ENCODE peak calls at places on chromosome 22, in six cellular contexts. G, Q, P, M, Y and R are unnamed samples.

GRCh38 chr22:17476838-17477237 is 86.5 kb upstream of the SLC25A18 start:
- DNase-seq in P (no peak), Y (no peak), G (no peak), M (no peak), Q (no peak), R (peak; percentile 6)

GRCh38 chr22:47162865-47163264 is 400.4 kb downstream of the TBC1D22A start:
- DNase-seq in P (no peak), G (no peak), Y (no peak), Q (no peak), M (no peak), R (no peak)

GRCh38 chr22:49575703-49576081 is 252.0 kb downstream of the BRD1 start:
- DNase-seq in Q (no peak), G (no peak), P (no peak), Y (no peak), M (no peak), R (no peak)

GRCh38 chr22:22802346-22802970 is 85.2 kb upstream of the IGLL5 start:
- DNase-seq in G (no peak), P (no peak), Y (no peak), Q (no peak), M (no peak), R (no peak)

GRCh38 chr22:30828187-30829155 is 133.8 kb downstream of the OSBP2 start:
- DNase-seq in Q (no peak), G (no peak), Y (no peak), M (no peak), P (no peak), R (no peak)

GRCh38 chr22:22030493-22031182 is 48.1 kb upstream of the TOP3B start:
- DNase-seq in M (peak; percentile 33), G (no peak), Q (peak; percentile 47), P (no peak), Y (no peak), R (no peak)

GRCh38 chr22:39360674-39361413 is 11.1 kb downstream of the SYNGR1 start:
- DNase-seq in Q (no peak), P (peak; percentile 22), G (no peak), M (no peak), Y (no peak), R (no peak)

GRCh38 chr22:27833803-27834202 is 32.2 kb upstream of the MN1 start:
- DNase-seq in P (no peak), M (no peak), G (no peak), Y (no peak), Q (no peak), R (no peak)

GRCh38 chr22:47203554-47203991 is 441.1 kb downstream of the TBC1D22A start:
- DNase-seq in Y (no peak), M (no peak), G (no peak), Q (no peak), P (no peak), R (no peak)

GRCh38 chr22:50169774-50170341 is 673 bp upstream of the PANX2 start:
- DNase-seq in M (no peak), P (peak; percentile 46), Y (no peak), Q (peak; percentile 49), G (no peak), R (peak; percentile 28)

GRCh38 chr22:23086263-23086662 is 15.9 kb downstream of the GNAZ start:
- DNase-seq in Q (no peak), M (no peak), G (no peak), P (no peak), Y (no peak), R (no peak)

GRCh38 chr22:35437038-35437437 is 37.1 kb downstream of the MCM5 start:
- DNase-seq in M (no peak), P (no peak), Q (no peak), Y (no peak), G (no peak), R (no peak)

GRCh38 chr22:28923826-28924732 is 40.7 kb downstream of the ZNRF3 start:
- DNase-seq in P (peak; percentile 93), Q (no peak), G (no peak), M (no peak), Y (peak; percentile 54), R (no peak)

GRCh38 chr22:27749597-27750225 is 51.8 kb downstream of the MN1 start:
- DNase-seq in G (no peak), M (no peak), Q (peak; percentile 67), P (peak; percentile 8), Y (no peak), R (peak; percentile 52)

GRCh38 chr22:27581241-27581640 is 220.3 kb downstream of the MN1 start:
- DNase-seq in M (no peak), P (no peak), G (no peak), Q (no peak), Y (no peak), R (no peak)

GRCh38 chr22:18968011-18968749 is 32.1 kb upstream of the PRODH start:
- DNase-seq in Y (no peak), G (peak; percentile 34), M (no peak), P (peak; percentile 65), Q (peak; percentile 85), R (peak; percentile 37)

GRCh38 chr22:23353004-23353403 is 172.7 kb downstream of the BCR start:
- DNase-seq in M (no peak), P (no peak), Y (no peak), G (no peak), Q (no peak), R (no peak)

GRCh38 chr22:47570300-47570685 is 807.8 kb downstream of the TBC1D22A start:
- DNase-seq in Y (no peak), M (no peak), P (no peak), Q (no peak), G (no peak), R (no peak)

GRCh38 chr22:49975543-49976389 is 15.2 kb downstream of the PIM3 start:
- DNase-seq in Q (no peak), G (no peak), P (no peak), Y (no peak), M (no peak), R (no peak)

GRCh38 chr22:25563757-25564319 is 637 bp upstream of the GRK3 start:
- DNase-seq in P (peak; percentile 18), Y (peak; percentile 29), Q (no peak), M (peak; percentile 34), G (peak; percentile 12), R (no peak)

GRCh38 chr22:42904049-42904448 is 47.0 kb upstream of the ARFGAP3 start:
- DNase-seq in Y (no peak), G (no peak), P (no peak), M (no peak), Q (no peak), R (no peak)

GRCh38 chr22:42905217-42905616 is 48.1 kb upstream of the ARFGAP3 start:
- DNase-seq in M (no peak), Y (no peak), Q (no peak), G (no peak), P (peak; percentile 51), R (no peak)

GRCh38 chr22:42905702-42906183 is 48.7 kb upstream of the ARFGAP3 start:
- DNase-seq in P (peak; percentile 90), M (no peak), G (peak; percentile 62), Q (no peak), Y (no peak), R (no peak)

GRCh38 chr22:42902875-42903510 is 45.9 kb upstream of the ARFGAP3 start:
- DNase-seq in G (no peak), M (no peak), P (no peak), Y (no peak), Q (peak; percentile 41), R (peak; percentile 94)

DNA sequence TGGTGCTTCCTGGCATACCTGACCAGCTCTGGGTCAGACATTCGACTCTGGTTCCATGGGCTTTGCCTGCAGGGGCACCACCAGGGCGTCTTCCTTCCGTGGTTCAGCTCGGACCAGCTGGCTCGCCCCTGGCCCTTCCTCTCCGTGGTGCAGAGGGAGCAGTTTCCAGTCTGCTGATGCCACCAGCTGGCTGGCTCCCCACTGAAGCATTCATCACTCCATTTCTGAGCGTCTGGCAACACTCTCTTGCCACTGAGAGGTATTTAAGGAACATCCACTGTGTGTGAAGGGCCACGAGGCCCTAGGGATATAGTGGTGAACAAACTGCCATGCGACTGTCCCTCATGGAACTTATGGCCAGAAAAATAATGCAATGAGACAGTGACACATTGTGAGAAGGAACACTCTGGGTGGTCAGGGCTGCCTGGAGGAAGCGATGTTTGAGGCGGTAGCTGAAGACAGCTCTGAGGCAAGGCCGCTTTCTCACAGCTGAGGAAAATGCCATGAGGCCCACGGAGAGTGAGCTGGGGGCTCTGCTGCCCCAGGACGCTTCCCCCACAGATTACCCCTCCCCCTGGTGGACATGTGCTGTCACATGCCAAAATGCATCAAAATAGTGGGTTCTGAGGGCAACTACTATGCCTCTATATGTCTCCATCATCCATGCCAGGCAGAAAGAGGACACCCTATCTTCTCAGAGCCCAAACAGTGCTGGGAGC is 44.9 kb upstream of the ARFGAP3 start:
- DNase-seq in P (no peak), G (peak; percentile 74), Q (no peak), M (no peak), Y (no peak), R (no peak)
- TF ChIP-seq CTCF in P (no peak), G (peak; percentile 21), Q (peak; percentile 24), M (no peak), Y (peak; percentile 22), R (peak; percentile 25)

GRCh38 chr22:42072606-42073330 is 1.3 kb upstream of the PHETA2 start:
- DNase-seq in Q (peak; percentile 66), G (no peak), M (no peak), P (no peak), Y (no peak), R (no peak)

GRCh38 chr22:42074846-42075245 is 798 bp downstream of the PHETA2 start:
- DNase-seq in Q (no peak), M (no peak), G (no peak), Y (no peak), P (no peak), R (no peak)

GRCh38 chr22:42075277-42075676 is 1.2 kb downstream of the PHETA2 start:
- DNase-seq in P (no peak), Y (no peak), M (no peak), G (no peak), Q (no peak), R (no peak)

GRCh38 chr22:42074153-42074750 is at the start of gene PHETA2:
- DNase-seq in G (no peak), Q (peak; percentile 14), M (peak; percentile 37), Y (no peak), P (peak; percentile 45), R (peak; percentile 58)

GRCh38 chr22:42073568-42074152 is 388 bp upstream of the PHETA2 start:
- DNase-seq in Y (no peak), Q (no peak), P (no peak), M (no peak), G (no peak), R (no peak)
- H3K4me3 ChIP-seq in Y (peak overlapping the region; percentile 60), Q (no peak overlapping the region), P (peak overlapping the region; percentile 22), M (peak overlapping the region; percentile 69), G (peak overlapping the region; percentile 71), R (peak overlapping the region; percentile 77)

GRCh38 chr22:20430641-20431519 is 6.7 kb downstream of the SCARF2 start:
- DNase-seq in G (no peak), Y (no peak), M (no peak), Q (peak; percentile 80), P (peak; percentile 54), R (peak; percentile 25)
- TF ChIP-seq CTCF in G (peak; percentile 38), Y (peak; percentile 24), M (peak; percentile 24), Q (no peak), P (peak; percentile 27), R (no peak)

DNA sequence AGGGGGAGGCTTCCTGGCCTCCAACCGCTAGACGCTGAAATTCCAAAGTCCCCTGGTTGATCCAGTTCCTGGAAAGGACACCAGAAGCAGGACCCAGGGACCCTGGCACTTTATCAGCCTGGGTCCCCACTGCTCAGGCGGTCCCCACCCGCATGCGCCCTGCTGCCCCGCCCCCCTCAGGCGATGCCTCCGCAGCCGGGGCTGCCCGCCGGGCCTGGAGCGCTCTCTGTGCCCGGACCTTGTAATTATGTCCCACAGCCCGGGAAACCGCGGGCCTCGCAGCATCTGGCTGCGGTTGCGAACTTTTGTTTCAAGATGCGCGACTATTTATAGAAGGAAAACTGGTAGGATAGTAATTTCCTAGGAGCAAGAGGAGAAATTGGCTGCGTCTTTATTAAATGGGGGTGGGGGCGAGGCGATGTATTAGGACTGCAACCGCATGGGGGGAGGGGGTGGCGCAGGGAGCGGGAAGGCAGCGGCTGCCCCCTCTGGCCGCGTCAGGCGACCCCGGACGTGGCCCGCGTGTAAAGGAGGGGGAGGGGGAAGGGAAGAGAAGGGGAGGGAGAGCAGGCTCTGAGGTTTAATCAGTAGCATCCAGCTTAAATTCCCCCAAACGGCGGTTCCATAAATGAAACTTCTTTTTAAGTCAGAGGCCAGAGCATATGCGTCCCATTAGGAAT is 6.1 kb downstream of the WNT7B start:
- DNase-seq in Y (no peak), Q (no peak), G (no peak), P (no peak), M (no peak), R (no peak)
- H3K4me3 ChIP-seq in Y (peak overlapping the region; percentile 46), Q (peak overlapping the region; percentile 16), G (peak overlapping the region; percentile 1), P (no peak overlapping the region), M (peak overlapping the region; percentile 6), R (peak overlapping the region; percentile 27)